ENCODE peak calls at places on chromosomes 7 and 10, in six cellular contexts. T is neuronal stem cell, E is fibroblast of lung, A is IMR-90, D is DND-41, W is neural progenitor cell. Z is an unnamed sample. For H3K4me1, the result is how much of the 10 kb centered on the place peaks cover.

GRCh38 chr7:144494355-144494754 is 90.9 kb upstream of the NOBOX start:
- DNase-seq in E (no peak), D (no peak), T (no peak), A (no peak), W (no peak), Z (no peak)

GRCh38 chr10:82377608-82378007 is 502.6 kb downstream of the NRG3 start:
- DNase-seq in D (no peak), W (peak), A (no peak), E (peak), T (peak), Z (no peak)

GRCh38 chr7:99193527-99194214 is 14.2 kb downstream of the KPNA7 start:
- DNase-seq in E (peak), T (no peak), W (no peak), D (no peak), A (peak), Z (no peak)

GRCh38 chr7:143375298-143376034 is 5.7 kb upstream of the ZYX start:
- DNase-seq in E (no peak), D (peak), W (no peak), T (no peak), A (no peak), Z (no peak)

GRCh38 chr10:43237631-43238446 is 29.0 kb downstream of the RASGEF1A start:
- DNase-seq in A (no peak), D (no peak), T (no peak), W (no peak), E (no peak), Z (no peak)

GRCh38 chr10:47255033-47255813 is 44.8 kb upstream of the GDF10 start:
- DNase-seq in A (no peak), E (no peak), D (no peak), T (no peak), W (no peak), Z (no peak)

GRCh38 chr7:44994877-44995554 is 5.0 kb upstream of the CCM2 start:
- DNase-seq in D (no peak), A (no peak), E (no peak), W (no peak), T (no peak), Z (no peak)

GRCh38 chr10:50622497-50623298 is 1.1 kb downstream of the SGMS1 start:
- DNase-seq in A (peak), W (peak), T (peak), D (no peak), E (peak), Z (peak)

GRCh38 chr7:35593896-35594295 is 101.0 kb downstream of the HERPUD2 start:
- DNase-seq in W (peak), T (peak), E (no peak), A (no peak), D (peak), Z (peak)

GRCh38 chr7:93475811-93476210 is 98.7 kb downstream of the CALCR start:
- DNase-seq in T (no peak), E (no peak), W (peak), A (no peak), D (no peak), Z (no peak)

GRCh38 chr10:21078410-21079329 is 181.6 kb upstream of the NEBL start:
- DNase-seq in D (peak), T (peak), A (peak), W (peak), E (peak), Z (peak)

GRCh38 chr7:40848541-40849221 is 713.9 kb downstream of the SUGCT start:
- DNase-seq in A (peak), W (no peak), D (no peak), T (no peak), E (peak), Z (no peak)

GRCh38 chr10:63268139-63268797 is 135.1 kb downstream of the NRBF2 start:
- DNase-seq in A (peak), D (no peak), W (peak), T (no peak), E (peak), Z (no peak)

GRCh38 chr7:140403878-140404564 is at the start of gene RAB19:
- DNase-seq in D (peak), A (no peak), W (peak), T (no peak), E (no peak), Z (peak)

GRCh38 chr7:134298902-134299683 is 17.6 kb downstream of the SLC35B4 start:
- DNase-seq in D (no peak), A (peak), W (no peak), T (no peak), E (peak), Z (peak)

GRCh38 chr10:119279441-119279840 is 72.1 kb downstream of the GRK5 start:
- DNase-seq in E (no peak), W (no peak), D (no peak), T (no peak), A (no peak), Z (no peak)

DNA sequence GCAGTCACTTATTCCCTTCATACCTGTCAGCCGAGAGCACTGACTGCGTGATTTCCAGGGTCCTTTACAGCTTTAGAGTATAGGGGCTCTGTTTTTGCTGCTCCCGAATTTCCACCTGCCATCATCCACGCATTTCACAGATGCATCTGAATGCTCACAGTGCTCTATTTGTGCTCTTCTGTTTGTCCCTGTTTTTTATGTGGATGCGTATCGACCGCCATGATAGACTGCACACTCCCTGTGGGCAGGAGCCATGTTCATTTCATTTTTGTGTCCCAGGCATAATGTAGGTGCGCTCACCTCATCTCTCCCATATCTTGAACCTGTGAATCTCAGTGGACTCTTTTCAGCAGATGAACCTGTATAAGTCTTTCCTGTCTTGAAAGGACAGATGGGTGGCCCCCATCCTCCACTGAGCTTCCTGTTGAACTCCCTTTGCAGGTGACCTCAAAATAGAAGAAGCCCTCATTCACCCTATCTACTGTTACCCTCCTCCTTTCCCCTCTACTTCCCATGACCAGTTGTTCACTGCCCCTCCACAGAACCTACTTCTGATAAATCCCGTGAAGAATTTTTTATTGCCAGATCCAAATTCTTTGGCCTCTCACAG is 228.4 kb downstream of the CELF2 start:
- DNase-seq in D (no peak), A (no peak), E (no peak), T (no peak), W (no peak), Z (no peak)
- H3K4me1 ChIP-seq in D (under half), A (under half), E (under half), T (under half), W (under half), Z (under half)

DNA sequence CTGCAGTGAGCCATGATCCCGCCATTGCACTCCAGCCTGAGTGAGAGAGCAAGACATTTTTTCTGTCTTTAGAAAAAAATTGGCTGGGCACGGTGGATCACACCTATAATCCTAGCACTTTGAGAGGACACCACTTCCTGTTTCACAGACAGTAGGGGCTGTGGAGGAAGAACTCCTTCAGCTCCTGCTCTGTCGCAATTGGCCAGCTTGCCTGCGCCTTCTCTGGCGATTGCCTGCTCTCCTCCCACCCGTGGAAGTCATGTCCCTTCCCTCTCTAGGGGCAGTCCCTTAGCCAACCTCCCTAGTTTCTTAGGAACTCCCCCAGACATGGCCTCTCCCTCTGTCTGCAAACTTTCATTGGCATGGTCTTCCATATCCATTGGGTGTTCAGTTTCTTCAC is 8.7 kb downstream of the PDSS1 start:
- DNase-seq in D (no peak), A (no peak), W (no peak), E (no peak), T (no peak), Z (no peak)
- H3K27ac ChIP-seq in D (peak), A (no peak), W (no peak), E (no peak), T (no peak), Z (no peak)

DNA sequence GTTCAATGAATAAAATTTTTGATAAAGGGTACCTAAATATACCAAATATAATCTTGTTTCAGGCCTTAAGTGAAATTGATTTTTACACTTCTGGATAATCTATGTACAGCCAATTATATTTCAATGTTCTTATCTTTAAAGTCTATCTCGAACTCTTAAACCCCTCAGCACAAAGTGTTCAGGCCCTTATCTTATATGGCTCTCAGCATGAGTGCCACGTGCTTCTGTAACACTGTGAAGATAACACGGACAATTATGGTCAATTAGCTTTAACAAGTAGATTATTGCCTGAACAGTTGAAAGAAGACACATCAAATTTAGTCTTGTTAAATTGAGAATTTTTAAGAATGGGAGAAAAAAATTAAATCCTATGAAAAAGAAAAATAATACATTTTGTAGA is 40.4 kb upstream of the DMTF1 start:
- DNase-seq in W (no peak), A (no peak), D (no peak), E (no peak), T (no peak), Z (no peak)
- H3K9ac ChIP-seq in W (no peak), A (no peak), D (no peak), E (no peak), T (no peak), Z (no peak)

GRCh38 chr10:105538933-105539332 is 897.8 kb downstream of the SORCS3 start:
- DNase-seq in T (peak), A (no peak), E (no peak), W (peak), D (no peak), Z (no peak)
- H3K4me1 ChIP-seq in T (under half), A (under half), E (under half), W (under half), D (under half), Z (under half)

GRCh38 chr10:99658622-99659030 is 683 bp upstream of the ENTPD7 start:
- DNase-seq in A (peak), E (peak), W (peak), T (peak), D (no peak), Z (peak)

GRCh38 chr10:99660662-99661369 is 1.5 kb downstream of the ENTPD7 start:
- DNase-seq in W (no peak), T (no peak), D (no peak), E (peak), A (peak), Z (no peak)

GRCh38 chr10:99659031-99659867 is at the start of gene ENTPD7:
- DNase-seq in A (peak), E (peak), T (peak), D (no peak), W (peak), Z (peak)

GRCh38 chr10:99661370-99661749 is 2.1 kb downstream of the ENTPD7 start:
- DNase-seq in A (peak), T (no peak), E (peak), W (no peak), D (no peak), Z (no peak)

DNA sequence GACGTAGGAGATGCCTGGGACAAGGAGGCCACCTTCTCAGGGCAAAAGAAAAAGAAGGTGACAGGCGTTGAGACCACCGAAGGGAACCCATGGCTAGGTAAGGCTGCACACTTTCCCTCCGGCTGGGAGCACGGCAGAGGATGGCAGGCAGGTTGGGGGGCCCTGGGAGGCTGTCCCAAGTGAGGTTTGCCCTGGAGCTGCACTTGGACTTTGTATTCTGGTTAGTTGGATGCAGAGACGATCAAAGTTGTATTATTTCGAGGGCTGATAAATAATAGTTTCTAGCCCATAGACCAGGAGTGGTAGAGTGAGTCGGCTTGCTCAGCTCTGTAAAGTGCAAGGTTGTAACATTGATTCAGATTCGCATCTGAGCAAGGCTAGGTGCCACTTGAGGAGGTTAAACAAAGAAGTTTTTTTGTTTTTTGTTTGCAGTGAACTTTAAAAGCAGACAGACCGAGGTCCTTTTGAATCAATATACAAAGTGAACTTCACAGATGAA is 608 bp downstream of the ENTPD7 start:
- DNase-seq in A (no peak), E (no peak), D (no peak), W (no peak), T (no peak), Z (peak)
- H3K27ac ChIP-seq in A (peak), E (peak), D (no peak), W (no peak), T (no peak), Z (peak)

GRCh38 chr7:148695953-148696352 is 2.8 kb upstream of the CUL1 start:
- DNase-seq in A (no peak), E (no peak), D (no peak), W (no peak), T (no peak), Z (no peak)

GRCh38 chr7:148697950-148698396 is 730 bp upstream of the CUL1 start:
- DNase-seq in T (no peak), A (peak), W (no peak), D (no peak), E (peak), Z (peak)

GRCh38 chr7:148698397-148699023 is at the start of gene CUL1:
- DNase-seq in E (peak), W (peak), D (peak), T (peak), A (peak), Z (peak)

GRCh38 chr7:148696787-148697186 is 1.9 kb upstream of the CUL1 start:
- DNase-seq in A (no peak), T (no peak), E (no peak), D (no peak), W (no peak), Z (no peak)

GRCh38 chr7:148697256-148697841 is 1.4 kb upstream of the CUL1 start:
- DNase-seq in D (no peak), W (no peak), A (peak), T (no peak), E (peak), Z (peak)
- H3K9ac ChIP-seq in D (peak), W (no peak), A (peak), T (no peak), E (no peak), Z (peak)

GRCh38 chr10:102769375-102770107 is 25.8 kb downstream of the WBP1L start:
- DNase-seq in W (no peak), E (no peak), A (peak), D (no peak), T (no peak), Z (no peak)

GRCh38 chr10:102770792-102771191 is 27.0 kb downstream of the WBP1L start:
- DNase-seq in D (no peak), T (no peak), E (no peak), W (no peak), A (peak), Z (no peak)

GRCh38 chr10:102767428-102768160 is 23.8 kb downstream of the WBP1L start:
- DNase-seq in E (no peak), W (no peak), D (no peak), T (no peak), A (no peak), Z (no peak)

GRCh38 chr10:102773320-102773719 is 29.6 kb downstream of the WBP1L start:
- DNase-seq in D (no peak), E (no peak), T (no peak), W (no peak), A (peak), Z (no peak)

DNA sequence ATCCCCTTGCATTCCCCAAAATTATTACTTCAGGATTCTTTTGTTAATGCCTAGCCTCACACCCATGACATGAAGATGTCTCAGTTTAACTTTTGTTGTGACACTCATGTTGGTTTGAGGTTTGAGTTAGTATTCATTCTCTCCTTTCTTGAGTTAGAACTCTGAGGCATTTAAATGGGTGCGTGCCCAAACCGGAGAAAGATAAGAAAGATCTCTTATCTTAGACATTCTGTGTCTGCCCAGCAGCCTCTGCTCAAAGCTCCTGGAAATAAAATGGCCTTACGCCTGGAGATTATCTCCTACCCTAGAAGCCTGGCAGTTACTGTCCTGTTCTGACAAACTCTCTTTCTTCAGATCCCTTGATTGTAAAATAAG is 26.3 kb downstream of the WBP1L start:
- DNase-seq in W (no peak), D (no peak), T (no peak), E (no peak), A (no peak), Z (no peak)
- H3K4me1 ChIP-seq in W (under half), D (under half), T (under half), E (under half), A (under half), Z (under half)

DNA sequence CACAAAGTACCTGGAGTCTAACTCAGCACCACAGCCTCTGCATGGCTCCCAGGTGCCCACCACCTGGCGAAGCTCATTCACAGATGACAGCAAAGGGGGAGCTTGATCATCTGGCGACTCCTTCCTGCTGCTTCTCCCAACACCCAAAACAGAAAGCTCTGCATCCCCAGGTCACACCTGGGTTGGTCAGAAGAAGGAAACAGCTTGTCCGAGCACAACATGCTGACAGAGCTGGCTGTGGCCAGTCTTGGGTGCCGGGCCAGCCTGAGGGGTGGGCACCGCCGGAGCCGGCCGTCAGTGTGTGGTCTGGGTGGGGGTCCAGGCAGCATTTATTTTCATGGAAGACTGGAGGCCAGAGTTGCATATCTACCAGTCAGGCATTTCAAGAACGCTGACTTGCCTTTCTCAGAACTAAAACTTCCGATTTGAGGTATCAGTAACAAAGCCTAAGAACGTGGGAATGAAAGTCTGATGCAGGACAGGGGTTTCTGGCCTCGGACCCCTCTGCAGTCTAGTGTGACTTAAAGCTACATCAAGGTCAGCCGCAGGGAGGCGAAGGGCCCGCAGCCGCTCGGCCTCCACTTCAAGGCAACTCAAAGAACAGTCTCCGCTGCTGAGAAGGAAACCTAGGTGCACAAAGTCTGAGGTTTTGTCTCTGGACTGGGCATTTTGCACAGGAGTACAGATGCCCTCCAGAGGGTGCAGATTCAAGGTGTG is 109.6 kb downstream of the CYTH3 start:
- DNase-seq in T (no peak), D (no peak), W (no peak), E (no peak), A (no peak), Z (no peak)
- H3K27ac ChIP-seq in T (no peak), D (no peak), W (no peak), E (peak), A (no peak), Z (no peak)

Z was measured in colonic mucosa.